ENCODE peak calls at places on chromosomes 3 and 15, in four cellular contexts. D is neural crest cell, A is left lung, S is mucosa of descending colon. R is an unnamed sample.
A peak's percentile ranks its signal among the peaks of the same experiment; 100 is the strongest.

GRCh38 chr3:123258359-123258758 is 56.6 kb downstream of the SEC22A start:
- DNase-seq in D (no peak), A (no peak), S (no peak), R (no peak)

GRCh38 chr15:65903296-65904073 is 34.2 kb downstream of the RAB11A start:
- DNase-seq in S (no peak), D (no peak), A (no peak), R (no peak)

GRCh38 chr3:16415911-16416310 is 97.6 kb downstream of the RFTN1 start:
- DNase-seq in D (no peak), A (no peak), S (no peak), R (no peak)

GRCh38 chr3:101898752-101899169 is 49.4 kb downstream of the NFKBIZ start:
- DNase-seq in S (no peak), A (no peak), D (no peak), R (no peak)

GRCh38 chr15:50219820-50220219 is 37.8 kb downstream of the SLC27A2 start:
- DNase-seq in D (no peak), S (no peak), A (no peak), R (no peak)

GRCh38 chr3:109257269-109257668 is 59.0 kb downstream of the DPPA2 start:
- DNase-seq in D (no peak), S (no peak), A (no peak), R (no peak)

GRCh38 chr3:141228385-141228784 is 3.2 kb upstream of the PXYLP1 start:
- DNase-seq in A (no peak), D (no peak), S (no peak), R (no peak)

GRCh38 chr15:46151786-46152185 is 517.0 kb downstream of the SQOR start:
- DNase-seq in S (no peak), A (no peak), D (no peak), R (no peak)

GRCh38 chr3:52277972-52278509 is 408 bp downstream of the WDR82 start:
- DNase-seq in A (no peak), S (peak; percentile 83), D (peak; percentile 58), R (no peak)

GRCh38 chr15:64683378-64683777 is 92.0 kb downstream of the RBPMS2 start:
- DNase-seq in D (no peak), S (no peak), A (no peak), R (no peak)

GRCh38 chr3:159764211-159765024 is 224.2 kb upstream of the IL12A start:
- DNase-seq in D (peak; percentile 44), A (no peak), S (no peak), R (no peak)

GRCh38 chr15:74275957-74276356 is 39.8 kb downstream of the CCDC33 start:
- DNase-seq in S (peak; percentile 16), A (no peak), D (no peak), R (no peak)

GRCh38 chr15:39564972-39565665 is 15.8 kb upstream of the THBS1 start:
- DNase-seq in D (no peak), A (no peak), S (no peak), R (no peak)

GRCh38 chr15:43880406-43881184 is 53.8 kb downstream of the WDR76 start:
- DNase-seq in S (no peak), D (no peak), A (no peak), R (no peak)

GRCh38 chr3:195458188-195458800 is 15.5 kb upstream of the ACAP2 start:
- DNase-seq in S (no peak), A (no peak), D (no peak), R (no peak)

GRCh38 chr3:195597848-195598247 is 14.1 kb upstream of the APOD start:
- DNase-seq in S (no peak), D (no peak), A (no peak), R (no peak)

GRCh38 chr3:166902374-166902773 is 477.7 kb downstream of the ZBBX start:
- DNase-seq in A (no peak), S (no peak), D (no peak), R (no peak)

GRCh38 chr15:99014803-99015676 is 7.4 kb upstream of the PGPEP1L start:
- DNase-seq in S (peak; percentile 72), A (peak; percentile 67), D (peak; percentile 57), R (no peak)

GRCh38 chr15:95486224-95486623 is 844.3 kb upstream of the NR2F2 start:
- DNase-seq in A (no peak), D (no peak), S (no peak), R (no peak)

GRCh38 chr15:58793862-58794261 is 22.8 kb downstream of the MINDY2 start:
- DNase-seq in A (no peak), D (no peak), S (no peak), R (no peak)

DNA sequence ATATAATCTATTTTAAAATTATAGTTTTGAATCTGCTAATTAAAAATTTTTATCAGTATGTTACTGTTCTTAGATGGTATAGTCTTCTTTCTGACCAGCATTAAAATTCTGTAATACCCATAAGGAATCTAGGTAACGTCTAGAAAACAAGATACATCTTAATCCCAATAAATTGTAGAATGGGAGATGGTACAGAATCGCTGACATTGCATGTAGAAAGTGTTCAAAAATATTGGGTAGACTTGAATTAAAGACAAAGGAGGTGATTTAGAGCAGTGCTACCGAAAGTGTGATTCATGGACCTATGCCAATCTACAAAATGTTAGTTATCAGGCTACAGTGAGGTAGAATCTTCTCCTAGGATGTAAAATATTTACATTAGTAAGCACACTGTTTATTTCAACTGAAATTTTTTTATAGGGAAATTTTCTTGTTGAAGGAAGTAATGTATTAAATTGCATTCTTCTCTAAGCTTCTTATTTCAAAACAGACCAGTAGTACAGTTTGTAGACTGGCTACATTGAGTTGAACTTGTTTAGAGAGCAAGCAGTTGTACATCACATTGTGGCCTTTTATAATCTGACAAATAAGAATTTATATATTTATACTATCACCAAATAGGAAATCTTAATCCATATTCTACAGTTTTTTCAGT is 17.1 kb downstream of the MINDY2 start:
- DNase-seq in S (no peak), D (no peak), A (no peak), R (no peak)
- TF ChIP-seq CTCF in S (no peak), D (no peak), A (no peak), R (no peak)

DNA sequence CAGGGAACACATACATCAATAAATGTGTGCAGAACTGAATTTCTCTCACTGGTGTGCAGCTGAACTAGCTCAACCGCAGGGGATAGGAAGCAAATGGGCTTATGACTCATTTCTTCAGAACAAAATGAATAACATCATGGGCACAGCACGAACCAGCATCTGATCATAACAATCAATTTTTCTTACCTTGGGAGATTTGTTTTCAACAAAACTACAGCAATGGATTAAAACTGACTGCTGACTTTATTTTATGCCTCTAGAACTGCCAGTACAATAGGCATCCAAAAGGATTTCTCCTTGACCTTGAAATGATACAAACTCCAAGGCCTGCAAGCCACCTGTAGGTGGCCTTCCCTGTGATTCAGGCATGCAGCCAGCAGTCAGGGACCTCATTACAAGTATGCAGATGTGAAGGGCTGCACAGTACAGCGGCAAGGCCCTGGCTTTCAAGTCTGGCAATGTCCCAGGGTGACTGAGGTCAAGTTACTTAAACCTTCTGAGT is 26.1 kb downstream of the TAMM41 start:
- DNase-seq in D (no peak), S (no peak), A (peak; percentile 51), R (no peak)
- TF ChIP-seq CTCF in D (no peak), S (no peak), A (no peak), R (peak; percentile 18)

GRCh38 chr3:64687781-64688515 is at the start of gene ADAMTS9:
- DNase-seq in A (peak; percentile 85), D (peak; percentile 65), S (peak; percentile 77), R (peak; percentile 95)
- TF ChIP-seq CTCF in A (no peak), D (peak; percentile 2), S (no peak), R (peak; percentile 23)

DNA sequence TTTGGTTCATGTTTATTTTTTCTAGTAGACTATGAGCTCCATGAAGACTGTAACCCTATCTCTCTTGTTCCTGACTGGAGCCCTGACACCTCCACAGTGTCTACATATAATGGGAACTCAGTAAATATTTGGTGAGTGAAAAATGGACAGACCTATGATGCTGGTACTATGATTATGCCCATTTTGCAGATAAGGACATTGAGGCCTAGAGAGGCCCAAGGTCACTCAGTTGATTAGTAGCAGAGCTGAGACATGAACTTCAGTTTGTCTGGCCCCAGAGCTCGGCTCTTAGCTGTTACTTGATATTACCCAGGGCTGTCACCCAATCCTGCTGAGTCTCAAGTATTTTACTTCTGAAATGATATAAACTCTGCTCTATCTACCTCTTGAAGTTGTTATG is 5.5 kb downstream of the EFCAB12 start:
- DNase-seq in A (no peak), D (no peak), S (no peak), R (no peak)
- TF ChIP-seq CTCF in A (no peak), D (no peak), S (no peak), R (no peak)

DNA sequence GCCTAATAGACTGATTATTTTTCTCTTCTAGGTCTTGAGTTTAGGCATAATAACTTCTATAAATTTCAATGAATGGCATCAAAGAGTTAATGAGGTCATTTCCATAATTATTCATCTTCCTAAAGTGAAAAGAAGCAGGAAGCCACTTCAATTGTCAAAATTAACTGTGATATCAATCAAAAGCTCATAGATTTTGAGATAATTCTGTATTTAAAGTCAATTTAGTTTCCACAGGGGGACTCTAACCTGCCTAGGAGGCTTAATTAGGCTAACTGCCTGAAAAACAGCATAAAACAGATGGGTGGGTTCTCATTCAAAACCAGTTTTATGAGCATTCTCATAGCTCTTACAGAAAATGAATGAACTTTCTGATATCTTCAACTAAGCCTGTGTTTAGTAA is 177.8 kb downstream of the OTOL1 start:
- DNase-seq in D (no peak), A (no peak), S (no peak), R (no peak)
- TF ChIP-seq CTCF in D (no peak), A (no peak), S (no peak), R (no peak)

GRCh38 chr3:63508305-63508704 is 144.2 kb upstream of the SNTN start:
- DNase-seq in A (no peak), S (no peak), D (no peak), R (no peak)
- TF ChIP-seq CTCF in A (no peak), S (no peak), D (no peak), R (no peak)

DNA sequence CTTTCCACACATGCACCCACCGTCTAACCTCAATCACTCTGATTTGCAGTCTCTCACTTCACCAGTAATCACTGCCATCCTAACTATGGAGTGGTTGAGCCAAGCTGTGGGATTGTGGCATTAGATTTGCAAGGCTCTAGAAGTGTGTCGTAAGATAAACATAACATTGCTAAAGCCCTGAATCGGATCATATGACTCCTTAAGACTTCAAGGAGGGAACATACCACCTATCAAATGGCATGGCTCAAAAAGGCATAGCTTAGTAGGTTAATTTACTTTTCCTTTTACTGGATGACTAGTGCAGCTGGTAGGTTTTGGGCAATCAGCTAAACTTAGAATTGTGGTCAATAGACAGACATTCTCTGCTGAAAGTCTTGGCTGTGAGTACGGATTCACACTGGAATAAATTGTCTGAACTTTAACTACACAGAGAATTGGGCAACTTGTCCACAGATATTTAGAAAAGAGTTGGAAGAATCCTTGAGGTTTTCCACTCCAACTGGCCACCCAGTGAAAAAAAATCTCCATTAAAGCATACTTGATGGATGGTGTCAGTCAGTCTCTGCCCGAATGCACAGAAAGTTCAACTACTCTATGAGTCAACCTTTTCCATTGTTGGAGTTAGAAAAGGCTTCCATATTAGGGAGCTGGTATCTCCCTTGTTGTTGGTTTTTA is 476.7 kb upstream of the CBLB start:
- DNase-seq in S (no peak), A (no peak), D (no peak), R (no peak)
- TF ChIP-seq CTCF in S (no peak), A (no peak), D (no peak), R (no peak)

GRCh38 chr3:126314305-126315082 is 42.7 kb downstream of the KLF15 start:
- DNase-seq in S (no peak), A (no peak), D (no peak), R (no peak)
- TF ChIP-seq CTCF in S (no peak), A (no peak), D (no peak), R (no peak)

GRCh38 chr3:48797626-48798025 is 50.0 kb downstream of the PRKAR2A start:
- DNase-seq in D (no peak), A (no peak), S (no peak), R (no peak)
- TF ChIP-seq CTCF in D (no peak), A (no peak), S (no peak), R (no peak)